ENCODE peak calls at places on chromosomes 1 and 21, in eight cellular contexts. B is psoas muscle; J is CD8-positive, alpha-beta T cell; F is kidney; M is neural progenitor cell; X is GM12878; U is ascending aorta; S is astrocyte. Y is an unnamed sample. For H3K4me1, the result is how much of the 10 kb centered on the place peaks cover.

GRCh38 chr1:220492671-220493070 is 35.3 kb upstream of the MARK1 start:
- DNase-seq in B (no peak), J (no peak), F (no peak), M (no peak), X (no peak), U (no peak), S (no peak), Y (no peak)

GRCh38 chr21:14875704-14876364 is 189.0 kb downstream of the NRIP1 start:
- DNase-seq in B (no peak), J (no peak), F (no peak), M (no peak), X (peak), U (no peak), S (no peak), Y (no peak)

GRCh38 chr1:248850536-248851251 is 8.2 kb downstream of the ZNF692 start:
- DNase-seq in B (no peak), J (no peak), F (no peak), M (no peak), X (no peak), U (no peak), S (no peak), Y (no peak)

GRCh38 chr1:160416369-160416768 is 16.0 kb downstream of the VANGL2 start:
- DNase-seq in B (no peak), J (no peak), F (no peak), M (peak), X (no peak), U (no peak), S (peak), Y (no peak)

GRCh38 chr1:229070168-229070567 is 200.7 kb upstream of the RAB4A start:
- DNase-seq in B (peak), J (no peak), F (peak), M (no peak), X (no peak), U (peak), S (peak), Y (peak)

GRCh38 chr1:24289937-24290595 is 29.1 kb upstream of the GRHL3 start:
- DNase-seq in B (peak), J (no peak), F (peak), M (no peak), X (no peak), U (peak), S (peak), Y (no peak)

GRCh38 chr1:152506899-152507498 is 3.6 kb upstream of the LCE5A start:
- DNase-seq in B (no peak), J (no peak), F (no peak), M (no peak), X (no peak), U (no peak), S (no peak), Y (no peak)

GRCh38 chr1:23050201-23050600 is 30.9 kb downstream of the KDM1A start:
- DNase-seq in B (no peak), J (no peak), F (no peak), M (no peak), X (no peak), U (no peak), S (no peak), Y (no peak)

GRCh38 chr1:104706631-104707147 is 957.0 kb downstream of the AMY1C start:
- DNase-seq in B (no peak), J (no peak), F (no peak), M (no peak), X (peak), U (no peak), S (no peak), Y (no peak)

GRCh38 chr1:225651376-225651871 is 1.5 kb downstream of the ENAH start:
- DNase-seq in B (no peak), J (no peak), F (no peak), M (no peak), X (no peak), U (no peak), S (peak), Y (no peak)

GRCh38 chr1:233668725-233669294 is 54.9 kb downstream of the KCNK1 start:
- DNase-seq in B (no peak), J (no peak), F (no peak), M (no peak), X (peak), U (no peak), S (peak), Y (no peak)

GRCh38 chr1:246199086-246199485 is 308.0 kb downstream of the SMYD3 start:
- DNase-seq in B (no peak), J (no peak), F (no peak), M (no peak), X (no peak), U (no peak), S (no peak), Y (no peak)

GRCh38 chr21:45981154-45981606 is 390 bp upstream of the COL6A1 start:
- DNase-seq in B (peak), J (peak), F (peak), M (peak), X (no peak), U (no peak), S (peak), Y (no peak)

GRCh38 chr1:39321979-39322378 is 117.5 kb downstream of the MACF1 start:
- DNase-seq in B (no peak), J (no peak), F (no peak), M (no peak), X (peak), U (no peak), S (no peak), Y (no peak)

GRCh38 chr1:219352961-219353651 is 179.4 kb downstream of the LYPLAL1 start:
- DNase-seq in B (no peak), J (no peak), F (no peak), M (no peak), X (no peak), U (no peak), S (no peak), Y (no peak)

GRCh38 chr1:27752372-27752771 is 20.6 kb upstream of the STX12 start:
- DNase-seq in B (no peak), J (no peak), F (no peak), M (no peak), X (no peak), U (no peak), S (no peak), Y (no peak)

GRCh38 chr1:219902951-219903350 is 25.4 kb downstream of the SLC30A10 start:
- DNase-seq in B (no peak), J (no peak), F (no peak), M (no peak), X (no peak), U (no peak), S (no peak), Y (no peak)

GRCh38 chr1:109989656-109990653 is 5.4 kb downstream of the AHCYL1 start:
- DNase-seq in B (no peak), J (no peak), F (no peak), M (no peak), X (no peak), U (no peak), S (peak), Y (no peak)

GRCh38 chr1:109986054-109986444 is 1.5 kb downstream of the AHCYL1 start:
- DNase-seq in B (no peak), J (no peak), F (no peak), M (peak), X (no peak), U (no peak), S (no peak), Y (no peak)

GRCh38 chr1:109985251-109986053 is 887 bp downstream of the AHCYL1 start:
- DNase-seq in B (no peak), J (no peak), F (no peak), M (no peak), X (no peak), U (no peak), S (no peak), Y (no peak)

GRCh38 chr1:109991400-109991925 is 6.9 kb downstream of the AHCYL1 start:
- DNase-seq in B (no peak), J (no peak), F (no peak), M (no peak), X (no peak), U (no peak), S (no peak), Y (no peak)

DNA sequence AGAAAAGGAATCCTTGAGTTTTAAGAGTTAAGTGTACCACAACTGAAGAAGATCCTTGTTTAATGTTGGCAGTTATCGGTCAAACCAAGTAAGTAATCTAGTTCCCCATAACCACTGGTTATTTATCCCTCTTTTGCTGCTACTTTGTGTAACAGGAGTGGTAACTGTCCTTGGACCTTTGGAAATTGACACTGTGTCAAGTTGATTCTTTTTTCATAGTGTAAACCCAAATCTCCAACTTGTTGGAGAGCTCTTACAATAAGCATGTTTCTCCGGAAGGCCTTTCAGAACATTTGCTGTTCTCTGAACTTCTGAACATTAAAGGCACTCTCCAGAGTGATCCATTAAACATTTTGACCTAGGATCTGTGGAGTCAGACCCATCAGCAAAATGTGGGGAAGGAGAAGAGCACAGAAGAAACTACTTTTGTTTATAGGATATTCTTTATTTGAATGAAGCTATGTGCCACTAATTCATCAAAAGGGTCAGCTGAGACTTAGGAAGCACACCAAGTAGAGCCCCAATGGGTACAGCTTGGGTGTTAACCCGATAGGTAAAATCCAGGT is 3.9 kb downstream of the AHCYL1 start:
- DNase-seq in B (no peak), J (no peak), F (no peak), M (no peak), X (no peak), U (no peak), S (no peak), Y (no peak)
- H3K4me1 ChIP-seq in B (half or more), J (under half), F (under half), M (under half), X (under half), U (under half), S (under half), Y (half or more)

DNA sequence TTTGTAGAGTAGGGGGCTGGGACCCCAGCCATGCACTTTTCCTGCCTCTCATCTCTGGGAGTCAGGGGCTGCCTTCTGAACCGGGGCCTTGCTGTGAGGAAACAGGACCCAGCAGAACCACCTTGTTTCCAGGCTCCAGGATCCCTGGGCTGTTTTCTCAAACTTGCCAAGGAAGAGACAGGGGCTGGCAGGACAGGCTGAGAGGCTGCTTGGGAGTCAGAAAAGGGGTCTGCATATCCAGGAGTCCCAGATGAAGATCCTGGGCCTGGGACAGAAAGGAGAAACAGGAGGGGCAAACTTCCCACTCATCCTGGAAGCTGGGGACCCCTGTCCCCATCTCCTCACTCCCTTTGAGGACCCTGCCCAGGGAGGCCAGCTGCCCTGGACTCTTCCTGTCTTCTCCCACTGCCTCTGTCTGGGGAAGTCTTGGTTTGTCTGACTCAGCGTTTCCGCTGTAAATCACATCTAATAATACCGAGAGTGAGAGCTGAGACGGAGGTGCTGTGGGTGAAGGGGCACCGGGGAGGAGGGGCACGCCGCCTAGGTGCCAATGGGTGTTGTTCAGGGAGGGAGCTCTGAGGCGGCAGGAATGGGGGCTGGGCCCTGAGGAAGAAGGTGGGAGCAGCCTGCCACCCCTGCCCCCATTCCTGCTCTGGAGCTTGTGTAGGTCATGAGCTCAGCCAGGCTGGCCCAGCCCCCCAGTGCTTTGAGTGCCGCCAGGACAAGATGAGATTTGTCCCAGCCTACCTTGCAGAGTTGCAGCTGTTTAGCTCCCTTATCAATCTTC is 16.7 kb downstream of the POU3F1 start:
- DNase-seq in B (peak), J (peak), F (no peak), M (no peak), X (peak), U (no peak), S (peak), Y (no peak)
- H3K4me1 ChIP-seq in B (half or more), J (under half), F (under half), M (under half), X (half or more), U (under half), S (under half), Y (half or more)

GRCh38 chr1:205441716-205442050 is 14.2 kb downstream of the BLACAT1 start:
- DNase-seq in B (no peak), J (no peak), F (no peak), M (no peak), X (no peak), U (no peak), S (no peak), Y (no peak)

GRCh38 chr1:205440476-205441317 is 15.1 kb downstream of the BLACAT1 start:
- DNase-seq in B (no peak), J (peak), F (peak), M (peak), X (peak), U (no peak), S (peak), Y (no peak)

GRCh38 chr1:205443585-205444299 is 12.1 kb downstream of the BLACAT1 start:
- DNase-seq in B (no peak), J (no peak), F (no peak), M (no peak), X (no peak), U (no peak), S (no peak), Y (no peak)

GRCh38 chr1:205441318-205441633 is 14.6 kb downstream of the BLACAT1 start:
- DNase-seq in B (no peak), J (no peak), F (no peak), M (no peak), X (no peak), U (no peak), S (no peak), Y (no peak)

GRCh38 chr1:205442051-205442721 is 13.7 kb downstream of the BLACAT1 start:
- DNase-seq in B (no peak), J (no peak), F (peak), M (peak), X (no peak), U (no peak), S (no peak), Y (no peak)
- H3K4me1 ChIP-seq in B (half or more), J (under half), F (under half), M (half or more), X (under half), U (under half), S (under half), Y (under half)

GRCh38 chr1:42692461-42692860 is 10.2 kb downstream of the YBX1 start:
- DNase-seq in B (no peak), J (no peak), F (no peak), M (peak), X (no peak), U (no peak), S (no peak), Y (no peak)
- H3K4me1 ChIP-seq in B (half or more), J (half or more), F (under half), M (under half), X (under half), U (under half), S (under half), Y (under half)

DNA sequence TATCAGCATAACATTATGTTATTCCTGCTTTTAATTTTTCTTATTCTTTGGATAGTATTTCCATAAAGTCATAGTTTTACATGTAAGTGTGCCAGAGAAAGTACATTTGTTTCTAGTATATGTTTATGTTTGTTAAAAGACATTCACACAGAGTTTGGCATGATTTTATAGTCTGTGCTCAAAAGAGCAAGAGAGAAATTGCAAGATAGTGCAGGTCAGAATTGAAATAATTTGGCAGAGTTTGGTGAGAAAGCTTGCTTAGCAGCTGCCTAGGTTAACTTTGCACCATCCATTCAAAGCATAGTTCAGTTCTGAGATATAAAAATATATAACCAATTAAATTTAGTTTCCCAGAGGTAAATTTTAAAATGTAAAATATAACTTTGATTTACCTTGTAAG is 17.0 kb downstream of the NEK7 start:
- DNase-seq in B (no peak), J (no peak), F (no peak), M (no peak), X (no peak), U (no peak), S (no peak), Y (no peak)
- H3K4me1 ChIP-seq in B (half or more), J (half or more), F (under half), M (under half), X (under half), U (under half), S (under half), Y (under half)

DNA sequence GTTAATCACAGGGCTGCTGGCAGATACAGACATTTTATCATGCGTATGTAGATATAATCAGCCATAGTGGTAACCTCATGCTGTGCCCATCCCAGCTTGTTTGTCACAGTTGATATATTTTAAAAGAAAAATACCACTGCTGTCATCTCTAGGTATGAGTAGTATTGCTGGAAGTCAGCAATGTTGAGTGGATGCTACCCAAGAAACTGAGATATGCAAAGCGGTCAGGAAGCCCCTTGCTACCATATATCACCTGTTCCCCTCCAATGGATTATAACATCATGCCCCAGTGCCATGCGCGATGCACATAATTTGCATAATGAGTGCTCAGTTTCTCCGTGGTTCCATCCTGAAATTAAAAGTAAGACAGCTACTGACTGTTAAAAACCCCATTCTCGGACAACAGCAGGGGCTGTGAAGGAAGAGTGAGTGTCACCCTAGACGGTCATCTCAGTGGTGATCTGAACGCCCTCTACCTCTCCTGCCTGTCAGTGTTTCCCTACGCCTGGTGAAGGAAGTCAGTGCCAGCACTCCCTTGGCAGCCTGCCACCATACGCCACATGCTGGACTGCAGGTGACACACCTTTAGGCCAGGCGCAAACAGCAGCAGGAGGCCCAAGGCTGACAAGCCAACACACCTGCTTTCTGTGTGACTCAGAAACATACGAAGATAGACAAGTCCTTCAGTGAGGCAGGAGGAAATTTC is 2.7 kb downstream of the IL10RB start:
- DNase-seq in B (no peak), J (no peak), F (peak), M (no peak), X (peak), U (no peak), S (no peak), Y (no peak)
- H3K4me1 ChIP-seq in B (under half), J (under half), F (under half), M (under half), X (under half), U (under half), S (under half), Y (under half)

DNA sequence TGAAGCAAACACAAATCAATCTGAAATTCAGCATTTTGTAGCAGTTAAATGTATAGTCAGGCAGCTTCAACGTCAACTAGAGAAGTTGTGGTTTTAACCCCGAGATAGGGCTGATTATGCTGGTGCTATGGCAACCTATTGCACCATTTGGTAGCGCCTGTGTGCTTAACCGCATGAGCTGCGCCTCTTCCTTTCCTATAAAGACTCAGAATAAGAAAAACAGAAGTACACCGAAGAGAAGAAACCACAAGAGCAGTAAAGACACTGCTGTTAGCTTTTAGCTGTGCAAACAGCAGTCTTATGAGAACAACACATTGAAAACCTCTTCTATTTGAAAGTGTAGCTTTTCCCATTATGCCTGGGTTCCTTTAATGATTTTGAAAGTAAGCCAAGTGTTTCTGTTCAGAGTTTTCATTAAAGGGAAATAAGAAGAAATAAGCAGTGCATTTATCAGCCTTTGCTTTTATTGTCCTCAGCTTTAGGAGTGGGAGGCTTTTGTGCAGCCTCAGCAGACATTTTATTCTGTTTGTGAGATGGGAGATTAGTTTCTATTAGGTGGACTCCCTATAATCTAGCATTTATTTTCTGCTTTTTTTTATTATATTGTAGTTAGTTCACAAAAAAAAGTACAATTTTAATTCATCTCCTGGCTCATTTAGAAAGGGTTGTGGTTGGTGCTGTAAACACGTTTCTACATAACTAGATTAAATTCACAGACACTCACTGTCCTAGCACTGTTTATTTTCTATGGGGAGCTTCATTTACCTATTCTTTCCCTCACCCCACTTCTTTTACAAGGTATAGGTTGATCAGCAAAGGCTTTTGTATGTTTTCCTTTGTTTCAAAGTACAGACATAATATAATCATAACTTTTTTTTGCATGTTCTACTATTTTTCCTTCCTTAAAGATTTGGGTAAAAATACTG is 43.3 kb downstream of the PTPRC start:
- DNase-seq in B (peak), J (peak), F (no peak), M (peak), X (peak), U (no peak), S (peak), Y (peak)
- H3K4me1 ChIP-seq in B (under half), J (half or more), F (under half), M (under half), X (half or more), U (under half), S (under half), Y (under half)

DNA sequence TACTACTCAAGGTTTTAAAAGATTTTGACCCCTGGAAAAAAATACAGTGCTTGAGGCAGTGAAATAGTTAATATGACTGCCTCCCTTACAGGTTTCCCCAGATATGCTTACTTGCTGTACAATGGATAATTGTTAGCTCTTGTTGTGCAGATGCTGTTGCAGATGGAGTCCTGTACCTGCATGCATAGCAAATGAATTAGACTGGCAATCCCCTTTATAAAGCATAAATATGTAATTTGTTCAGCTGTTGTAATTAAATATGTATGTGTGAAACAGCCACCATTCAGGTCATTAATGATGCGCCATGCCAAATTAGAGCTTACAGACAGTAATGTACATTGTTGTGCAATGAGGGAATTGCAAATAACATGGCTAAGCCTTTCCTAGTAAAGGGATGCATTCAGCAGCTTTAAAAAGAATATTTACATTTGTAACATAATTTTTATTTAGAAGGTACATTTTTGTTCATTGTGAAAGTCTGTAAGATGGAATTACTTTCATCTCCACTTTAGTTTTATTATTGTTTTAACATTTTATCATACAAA is 98.7 kb downstream of the NFIA start:
- DNase-seq in B (no peak), J (no peak), F (no peak), M (no peak), X (no peak), U (no peak), S (no peak), Y (no peak)
- H3K4me1 ChIP-seq in B (half or more), J (under half), F (under half), M (under half), X (under half), U (under half), S (under half), Y (under half)